ENCODE peak calls at places on chromosomes 12 and 14, in ten cellular contexts. P is HFF-Myc, J is fibroblast of lung, A is kidney, O is tibial nerve, T is spleen, N is cardiac fibroblast, S is AG04450, Q is fibroblast of villous mesenchyme, G is uterus. U is an unnamed sample.

GRCh38 chr12:84502907-84503787 is 409.5 kb downstream of the SLC6A15 start:
- DNase-seq in G (no peak), P (peak), O (peak), T (no peak), A (no peak), J (peak), S (peak), N (peak), Q (peak), U (peak)

GRCh38 chr12:71704920-71705319 is 19.0 kb downstream of the TMEM19 start:
- DNase-seq in N (no peak), P (no peak), O (no peak), S (no peak), T (no peak), G (no peak), A (no peak), Q (no peak), J (no peak), U (no peak)

GRCh38 chr14:42214981-42215491 is 608.4 kb downstream of the LRFN5 start:
- DNase-seq in P (peak), S (peak), N (peak), O (peak), G (no peak), Q (peak), A (no peak), T (no peak), J (peak), U (peak)

GRCh38 chr14:94380225-94381148 is 7.9 kb downstream of the SERPINA1 start:
- DNase-seq in O (no peak), Q (no peak), G (no peak), P (no peak), A (no peak), N (no peak), T (no peak), J (no peak), S (no peak), U (no peak)

GRCh38 chr12:74412607-74413230 is 124.9 kb upstream of the ATXN7L3B start:
- DNase-seq in N (peak), J (peak), S (no peak), G (no peak), O (no peak), T (no peak), P (peak), Q (peak), A (no peak), U (peak)

GRCh38 chr14:30417121-30417520 is 141.8 kb upstream of the G2E3 start:
- DNase-seq in O (no peak), G (no peak), S (no peak), J (no peak), T (no peak), A (no peak), Q (no peak), N (peak), P (no peak), U (no peak)

GRCh38 chr12:2553388-2554126 is 241.2 kb upstream of the FKBP4 start:
- DNase-seq in S (no peak), Q (no peak), O (no peak), G (no peak), J (no peak), P (no peak), N (no peak), A (no peak), T (no peak), U (no peak)

GRCh38 chr12:57104292-57104910 is 6.8 kb downstream of the STAT6 start:
- DNase-seq in S (no peak), J (no peak), P (no peak), A (no peak), T (no peak), G (no peak), Q (no peak), N (no peak), O (no peak), U (no peak)

GRCh38 chr12:93879476-93880376 is 202.6 kb downstream of the CRADD start:
- DNase-seq in A (no peak), J (peak), S (peak), P (peak), T (no peak), O (no peak), G (no peak), Q (peak), N (peak), U (peak)

GRCh38 chr14:57755018-57755521 is 110.8 kb downstream of the SLC35F4 start:
- DNase-seq in A (no peak), G (no peak), N (no peak), O (no peak), Q (no peak), J (no peak), P (no peak), S (no peak), T (no peak), U (no peak)

GRCh38 chr14:36510078-36510799 is 9.8 kb downstream of the NKX2-1 start:
- DNase-seq in A (no peak), O (no peak), J (no peak), T (no peak), G (no peak), N (no peak), Q (no peak), S (no peak), P (no peak), U (no peak)

GRCh38 chr12:82326905-82327503 is 31.2 kb downstream of the CCDC59 start:
- DNase-seq in S (no peak), P (peak), A (no peak), N (peak), G (no peak), T (no peak), J (peak), Q (peak), O (no peak), U (peak)

GRCh38 chr12:16606201-16606849 is 363 bp upstream of the LMO3 start:
- DNase-seq in A (peak), O (peak), G (peak), Q (peak), J (peak), T (no peak), P (no peak), N (peak), S (no peak), U (peak)

GRCh38 chr12:123363385-123363742 is 1.3 kb downstream of the SBNO1 start:
- DNase-seq in T (no peak), J (no peak), P (no peak), S (no peak), N (no peak), G (no peak), O (no peak), Q (peak), A (no peak), U (peak)

GRCh38 chr12:95683418-95683817 is 107.1 kb downstream of the NTN4 start:
- DNase-seq in A (no peak), J (no peak), P (no peak), O (no peak), T (no peak), N (no peak), Q (no peak), G (no peak), S (no peak), U (no peak)

GRCh38 chr12:442235-442884 is 17.4 kb upstream of the B4GALNT3 start:
- DNase-seq in T (no peak), O (peak), A (no peak), J (peak), P (peak), Q (peak), G (peak), S (peak), N (peak), U (peak)

GRCh38 chr12:42762395-42762925 is 172.9 kb upstream of the PRICKLE1 start:
- DNase-seq in T (no peak), Q (no peak), P (no peak), G (no peak), N (no peak), A (no peak), S (no peak), J (no peak), O (no peak), U (no peak)

GRCh38 chr14:64549016-64549415 is 745 bp upstream of the PPP1R36 start:
- DNase-seq in T (no peak), O (no peak), G (no peak), N (no peak), A (no peak), S (no peak), P (no peak), J (no peak), Q (peak), U (no peak)

GRCh38 chr14:51547260-51547659 is 104.5 kb upstream of the FRMD6 start:
- DNase-seq in Q (peak), N (peak), J (peak), S (peak), P (peak), G (peak), A (no peak), T (no peak), O (peak), U (peak)

GRCh38 chr12:5520831-5521230 is 88.9 kb downstream of the NTF3 start:
- DNase-seq in A (no peak), O (no peak), P (no peak), G (no peak), J (no peak), T (no peak), Q (no peak), S (no peak), N (no peak), U (no peak)

GRCh38 chr14:93231129-93231979 is 24.3 kb downstream of the UBR7 start:
- DNase-seq in G (no peak), P (no peak), O (no peak), J (peak), T (no peak), Q (peak), A (no peak), S (no peak), N (peak), U (peak)

GRCh38 chr12:63802012-63802608 is 22.4 kb downstream of the RXYLT1 start:
- DNase-seq in O (no peak), J (peak), T (no peak), P (no peak), G (no peak), A (no peak), Q (peak), N (peak), S (no peak), U (peak)

GRCh38 chr14:39440975-39441374 is 8.7 kb upstream of the FBXO33 start:
- DNase-seq in A (no peak), N (no peak), O (no peak), G (no peak), P (no peak), S (no peak), J (no peak), Q (no peak), T (no peak), U (no peak)

GRCh38 chr14:76957224-76957881 is 71.2 kb downstream of the IRF2BPL start:
- DNase-seq in O (no peak), P (no peak), J (no peak), Q (no peak), S (no peak), T (no peak), G (no peak), N (no peak), A (no peak), U (no peak)
- H3K4me3 ChIP-seq in O (no peak), P (no peak), J (no peak), Q (no peak), S (no peak), T (no peak), G (no peak), N (no peak), A (no peak), U (no peak)

GRCh38 chr14:61326847-61327246 is 5.5 kb downstream of the PRKCH start:
- DNase-seq in T (peak), S (no peak), N (peak), J (peak), P (no peak), O (peak), A (peak), G (peak), Q (no peak), U (peak)
- H3K4me3 ChIP-seq in T (peak), S (no peak), N (no peak), J (no peak), P (no peak), O (no peak), A (no peak), G (no peak), Q (no peak), U (no peak)

GRCh38 chr12:119589087-119589486 is 4.5 kb upstream of the TMEM233 start:
- DNase-seq in Q (peak), G (no peak), A (no peak), S (no peak), J (peak), O (peak), P (no peak), N (peak), T (no peak), U (peak)
- H3K4me3 ChIP-seq in Q (no peak), G (no peak), A (no peak), S (no peak), J (no peak), O (no peak), P (no peak), N (no peak), T (no peak), U (no peak)

GRCh38 chr12:50087995-50088394 is 2.9 kb downstream of the SMARCD1 start:
- DNase-seq in P (no peak), N (peak), A (no peak), G (no peak), J (peak), O (no peak), T (no peak), S (no peak), Q (no peak), U (peak)
- H3K4me3 ChIP-seq in P (no peak), N (no peak), A (no peak), G (no peak), J (no peak), O (no peak), T (no peak), S (no peak), Q (no peak), U (no peak)

DNA sequence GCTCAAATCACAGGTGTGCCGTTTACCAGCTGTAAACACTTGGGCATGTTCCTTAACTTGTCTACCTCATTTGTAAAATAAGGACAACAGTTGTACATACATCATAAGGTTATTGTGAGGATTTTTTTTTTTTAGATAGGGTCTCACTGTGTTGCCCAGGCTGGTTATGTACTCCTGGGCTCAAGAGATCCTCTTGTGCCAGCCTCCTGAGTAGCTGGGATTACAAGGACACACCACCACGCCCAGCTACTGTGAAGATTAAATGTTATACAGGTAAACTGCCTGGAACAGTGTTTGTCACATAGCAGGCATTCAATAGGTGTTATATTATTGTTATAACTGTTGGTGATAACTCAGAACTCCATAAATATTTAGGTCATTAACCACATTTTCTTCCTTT is 12.7 kb downstream of the TMED10 start:
- DNase-seq in J (no peak), G (no peak), T (no peak), S (no peak), A (no peak), Q (no peak), P (no peak), N (no peak), O (no peak), U (no peak)
- H3K4me3 ChIP-seq in J (no peak), G (no peak), T (no peak), S (no peak), A (no peak), Q (no peak), P (no peak), N (no peak), O (no peak), U (no peak)